ENCODE peak calls at places on chromosome 6, in five cellular contexts. U is transverse colon; R is lower lobe of right lung; W is left lung; C is CD8-positive, alpha-beta T cell. Y is an unnamed sample. For H3K4me1, the result is how much of the 10 kb centered on the place peaks cover.

GRCh38 chr6:80610821-80611220 is 504.4 kb downstream of the BCKDHB start:
- DNase-seq in U (no peak), R (no peak), W (no peak), C (no peak), Y (no peak)

GRCh38 chr6:45590751-45591184 is 213.0 kb upstream of the SUPT3H start:
- DNase-seq in U (no peak), R (no peak), W (peak), C (no peak), Y (no peak)

GRCh38 chr6:73704260-73704659 is 8.3 kb downstream of the CD109 start:
- DNase-seq in U (no peak), R (no peak), W (no peak), C (no peak), Y (no peak)

GRCh38 chr6:134480593-134480992 is 162.7 kb upstream of the SGK1 start:
- DNase-seq in U (no peak), R (no peak), W (no peak), C (no peak), Y (no peak)

GRCh38 chr6:145025488-145025887 is 709.8 kb downstream of the EPM2A start:
- DNase-seq in U (no peak), R (no peak), W (no peak), C (no peak), Y (no peak)

GRCh38 chr6:127069659-127070279 is 48.7 kb upstream of the RSPO3 start:
- DNase-seq in U (no peak), R (no peak), W (no peak), C (no peak), Y (no peak)

GRCh38 chr6:100454571-100455229 is 10.0 kb downstream of the SIM1 start:
- DNase-seq in U (no peak), R (no peak), W (no peak), C (no peak), Y (no peak)

GRCh38 chr6:63527658-63528514 is 44.4 kb upstream of the LOC128125822 start:
- DNase-seq in U (peak), R (no peak), W (peak), C (no peak), Y (no peak)

GRCh38 chr6:44451803-44452690 is 64.5 kb downstream of the CDC5L start:
- DNase-seq in U (no peak), R (no peak), W (no peak), C (no peak), Y (no peak)

GRCh38 chr6:158567871-158568401 is 8.0 kb downstream of the TMEM181 start:
- DNase-seq in U (no peak), R (no peak), W (no peak), C (no peak), Y (no peak)

GRCh38 chr6:80440496-80441160 is 334.2 kb downstream of the BCKDHB start:
- DNase-seq in U (peak), R (no peak), W (no peak), C (no peak), Y (no peak)

GRCh38 chr6:167306401-167306998 is 15.4 kb downstream of the UNC93A start:
- DNase-seq in U (no peak), R (no peak), W (no peak), C (no peak), Y (no peak)

GRCh38 chr6:34466242-34467185 is 638 bp downstream of the PACSIN1 start:
- DNase-seq in U (no peak), R (no peak), W (no peak), C (no peak), Y (no peak)

GRCh38 chr6:16700202-16700997 is 60.9 kb downstream of the ATXN1 start:
- DNase-seq in U (peak), R (no peak), W (no peak), C (peak), Y (no peak)

GRCh38 chr6:87012035-87012434 is 74.7 kb downstream of the HTR1E start:
- DNase-seq in U (no peak), R (no peak), W (no peak), C (no peak), Y (no peak)

GRCh38 chr6:125939026-125939425 is 17.5 kb upstream of the HINT3 start:
- DNase-seq in U (no peak), R (no peak), W (no peak), C (no peak), Y (no peak)

GRCh38 chr6:96059586-96059985 is 43.8 kb downstream of the FUT9 start:
- DNase-seq in U (no peak), R (no peak), W (no peak), C (no peak), Y (no peak)

GRCh38 chr6:9554806-9555205 is 860.1 kb downstream of the TFAP2A start:
- DNase-seq in U (no peak), R (no peak), W (no peak), C (no peak), Y (no peak)

GRCh38 chr6:113690255-113690956 is 166.7 kb upstream of the MARCKS start:
- DNase-seq in U (no peak), R (no peak), W (no peak), C (no peak), Y (no peak)

GRCh38 chr6:118186676-118187567 is 279.9 kb downstream of the SLC35F1 start:
- DNase-seq in U (no peak), R (no peak), W (no peak), C (no peak), Y (no peak)

GRCh38 chr6:100096936-100097335 is 102.9 kb upstream of the MCHR2 start:
- DNase-seq in U (no peak), R (no peak), W (no peak), C (no peak), Y (no peak)

GRCh38 chr6:111552241-111552744 is 53.4 kb downstream of the TRAF3IP2 start:
- DNase-seq in U (peak), R (no peak), W (peak), C (no peak), Y (no peak)

GRCh38 chr6:21189721-21190120 is 403.8 kb upstream of the SOX4 start:
- DNase-seq in U (no peak), R (no peak), W (no peak), C (no peak), Y (no peak)

GRCh38 chr6:132390017-132390416 is 11.3 kb downstream of the MOXD1 start:
- DNase-seq in U (no peak), R (no peak), W (no peak), C (no peak), Y (no peak)

GRCh38 chr6:110040716-110041115 is 62.6 kb downstream of the GPR6 start:
- DNase-seq in U (no peak), R (no peak), W (no peak), C (no peak), Y (no peak)

GRCh38 chr6:110041149-110041548 is 63.0 kb downstream of the GPR6 start:
- DNase-seq in U (no peak), R (no peak), W (no peak), C (no peak), Y (no peak)

GRCh38 chr6:110041830-110042229 is 63.7 kb downstream of the GPR6 start:
- DNase-seq in U (no peak), R (no peak), W (no peak), C (no peak), Y (no peak)

GRCh38 chr6:110039364-110039995 is 61.4 kb downstream of the GPR6 start:
- DNase-seq in U (peak), R (peak), W (peak), C (peak), Y (peak)

DNA sequence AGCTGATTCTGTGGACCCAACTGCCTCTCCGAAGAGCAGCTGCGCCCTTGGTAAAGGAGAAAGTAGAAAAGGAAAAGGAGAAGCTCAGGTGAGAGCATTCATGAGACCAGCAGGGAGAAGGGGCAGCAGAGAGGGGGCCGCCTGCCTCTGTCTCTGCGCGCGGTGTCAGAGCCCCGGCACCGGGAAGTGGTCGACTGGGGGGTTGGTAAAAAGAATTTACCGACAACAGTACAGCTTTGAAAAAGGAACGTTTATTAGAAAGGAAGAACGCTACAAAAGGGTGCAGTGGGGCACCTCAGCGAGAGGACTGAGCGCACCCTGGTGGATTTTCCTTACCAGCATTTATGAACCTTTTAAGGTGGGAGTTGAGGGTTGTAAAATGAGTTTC is 61.9 kb downstream of the GPR6 start:
- DNase-seq in U (peak), R (no peak), W (no peak), C (peak), Y (no peak)
- TF ChIP-seq CTCF in U (peak), R (no peak), W (no peak), C (peak), Y (no peak)

GRCh38 chr6:25035451-25036435 is 100.0 kb upstream of the RIPOR2 start:
- DNase-seq in U (no peak), R (no peak), W (no peak), C (no peak), Y (no peak)
- H3K4me3 ChIP-seq in U (no peak), R (peak), W (peak), C (peak), Y (no peak)

DNA sequence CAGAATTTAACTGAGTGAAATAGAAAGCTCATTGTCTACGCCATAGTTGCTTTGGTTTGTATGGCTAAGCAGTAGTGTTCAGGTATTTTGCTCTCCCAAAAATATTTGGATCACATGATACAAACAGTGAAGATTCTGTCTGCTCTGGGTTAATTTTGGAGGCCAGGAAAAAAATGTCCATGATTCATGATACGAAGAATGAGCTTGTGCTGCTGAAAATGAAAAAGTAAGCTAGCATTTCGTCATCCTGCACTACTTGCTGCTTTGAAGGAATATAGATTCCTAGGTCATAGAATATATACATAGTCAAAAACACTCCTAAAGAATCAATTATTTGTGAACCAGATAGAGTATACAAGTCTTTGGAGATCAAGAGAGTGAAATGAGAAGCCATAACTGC is 8.3 kb downstream of the WRNIP1 start:
- DNase-seq in U (no peak), R (no peak), W (no peak), C (no peak), Y (no peak)
- H3K4me1 ChIP-seq in U (under half), R (under half), W (under half), C (under half), Y (under half)

GRCh38 chr6:50840814-50841192 is 22.1 kb downstream of the TFAP2B start:
- DNase-seq in U (no peak), R (no peak), W (no peak), C (no peak), Y (no peak)
- TF ChIP-seq CTCF in U (no peak), R (no peak), W (no peak), C (no peak), Y (no peak)

GRCh38 chr6:42909835-42910234 is 6.0 kb upstream of the PTCRA start:
- DNase-seq in U (no peak), R (no peak), W (no peak), C (no peak), Y (no peak)

GRCh38 chr6:42915737-42916136 is at the start of gene PTCRA:
- DNase-seq in U (no peak), R (no peak), W (no peak), C (no peak), Y (no peak)

GRCh38 chr6:42914546-42914945 is 1.3 kb upstream of the PTCRA start:
- DNase-seq in U (no peak), R (no peak), W (no peak), C (no peak), Y (no peak)

GRCh38 chr6:42907336-42907735 is 8.5 kb upstream of the PTCRA start:
- DNase-seq in U (no peak), R (no peak), W (no peak), C (no peak), Y (no peak)

DNA sequence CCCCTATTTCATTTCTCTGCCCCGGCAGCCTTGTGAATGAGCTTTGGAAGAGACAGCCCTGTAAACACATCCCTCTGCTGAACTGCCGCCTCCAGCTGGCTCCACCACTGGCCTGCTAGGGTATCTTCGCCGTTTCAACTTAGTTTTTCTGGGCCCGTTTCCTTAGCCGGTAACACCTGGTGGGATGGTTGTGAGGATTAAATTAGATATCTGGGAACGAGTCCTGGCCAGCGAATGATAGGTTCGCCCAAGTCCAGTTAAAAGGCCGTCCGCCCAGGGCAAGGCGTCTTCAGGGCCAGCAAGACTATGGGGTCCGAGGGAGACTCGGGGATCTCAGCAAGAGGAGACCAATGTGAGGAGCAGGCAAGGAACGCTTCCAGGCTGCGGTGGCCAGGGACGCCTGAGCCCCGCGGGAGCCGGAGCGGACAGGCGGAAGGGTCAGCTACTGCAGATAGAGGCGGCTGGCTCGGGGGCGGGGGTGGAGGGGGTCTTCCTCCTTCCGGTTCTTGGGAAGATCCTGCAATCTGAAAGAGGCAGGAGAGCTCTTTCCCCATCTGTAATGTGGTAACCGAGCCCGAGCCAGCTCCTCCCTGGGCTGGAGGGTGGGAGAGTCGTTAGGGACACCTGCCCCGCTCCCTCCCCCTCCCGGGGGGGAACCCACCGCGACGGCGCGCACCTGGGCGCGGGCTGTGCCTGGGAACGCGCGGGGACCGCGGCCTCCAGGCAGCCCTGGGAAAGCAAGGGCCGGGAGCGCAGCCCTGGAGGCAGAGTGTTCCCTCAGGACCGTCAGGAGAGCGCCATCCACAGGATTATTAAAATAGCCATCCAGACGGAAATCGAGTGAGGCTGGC is 4.5 kb upstream of the PTCRA start:
- DNase-seq in U (no peak), R (no peak), W (no peak), C (no peak), Y (no peak)
- H3K4me3 ChIP-seq in U (no peak), R (peak), W (no peak), C (peak), Y (no peak)

GRCh38 chr6:15252205-15252604 is 6.3 kb downstream of the JARID2 start:
- DNase-seq in U (no peak), R (no peak), W (no peak), C (no peak), Y (no peak)
- H3K4me1 ChIP-seq in U (under half), R (half or more), W (under half), C (half or more), Y (under half)

DNA sequence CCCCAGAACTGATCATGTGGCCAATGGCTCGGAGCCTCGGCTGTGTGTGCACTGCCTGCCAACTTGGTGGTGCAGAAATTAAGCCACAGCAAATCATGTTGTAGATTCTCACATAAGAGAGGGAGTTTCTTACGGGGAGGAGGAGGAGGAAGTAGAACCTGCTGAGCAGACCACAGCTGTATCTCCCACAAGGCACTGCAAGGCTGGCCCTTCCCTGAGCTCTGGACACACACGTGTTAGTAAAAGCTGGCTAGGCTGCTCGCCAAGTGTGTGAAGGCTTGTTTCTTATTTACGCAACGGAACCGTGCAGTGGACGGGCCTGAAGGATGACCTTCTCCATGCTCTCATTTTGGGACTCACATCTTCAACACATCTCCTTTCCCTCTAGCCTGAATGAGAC is 15.7 kb upstream of the QKI start:
- DNase-seq in U (peak), R (peak), W (peak), C (no peak), Y (peak)
- TF ChIP-seq CTCF in U (no peak), R (no peak), W (no peak), C (no peak), Y (no peak)